ENCODE peak calls at places on chromosome 21, in six cellular contexts. One of them, this sample, is unnamed. For H3K4me1, the result is how much of the 10 kb centered on the place peaks cover.

GRCh38 chr21:46425061-46425460 is 33.6 kb upstream of the DIP2A start:
- DNase-seq in left ventricle myocardium inferior: no peak
- DNase-seq in fibroblast of lung: no peak
- DNase-seq in colonic mucosa: no peak
- DNase-seq in GM12878: no peak
- DNase-seq in endodermal cell: no peak
- DNase-seq in this sample: no peak

GRCh38 chr21:36478941-36479340 is 981 bp downstream of the CLDN14 start:
- DNase-seq in GM12878: no peak
- DNase-seq in left ventricle myocardium inferior: no peak
- DNase-seq in endodermal cell: peak
- DNase-seq in fibroblast of lung: no peak
- DNase-seq in colonic mucosa: no peak
- DNase-seq in this sample: no peak

GRCh38 chr21:36188081-36188681 is 31.6 kb downstream of the DOP1B start:
- DNase-seq in GM12878: no peak
- DNase-seq in colonic mucosa: peak
- DNase-seq in fibroblast of lung: no peak
- DNase-seq in left ventricle myocardium inferior: peak
- DNase-seq in endodermal cell: no peak
- DNase-seq in this sample: peak

GRCh38 chr21:17789660-17790059 is 29.5 kb downstream of the C21orf91 start:
- DNase-seq in endodermal cell: no peak
- DNase-seq in left ventricle myocardium inferior: no peak
- DNase-seq in GM12878: no peak
- DNase-seq in colonic mucosa: no peak
- DNase-seq in fibroblast of lung: no peak
- DNase-seq in this sample: no peak

GRCh38 chr21:36554411-36555157 is 74.7 kb upstream of the CLDN14 start:
- DNase-seq in GM12878: no peak
- DNase-seq in endodermal cell: peak
- DNase-seq in fibroblast of lung: no peak
- DNase-seq in colonic mucosa: no peak
- DNase-seq in left ventricle myocardium inferior: no peak
- DNase-seq in this sample: no peak

GRCh38 chr21:17463441-17463840 is 49.4 kb upstream of the CXADR start:
- DNase-seq in fibroblast of lung: peak
- DNase-seq in left ventricle myocardium inferior: no peak
- DNase-seq in GM12878: no peak
- DNase-seq in endodermal cell: no peak
- DNase-seq in colonic mucosa: no peak
- DNase-seq in this sample: no peak

GRCh38 chr21:46024983-46025860 is 43.7 kb downstream of the COL6A1 start:
- DNase-seq in left ventricle myocardium inferior: no peak
- DNase-seq in colonic mucosa: no peak
- DNase-seq in GM12878: no peak
- DNase-seq in fibroblast of lung: no peak
- DNase-seq in endodermal cell: no peak
- DNase-seq in this sample: no peak

GRCh38 chr21:37065561-37066177 is 7.2 kb downstream of the PIGP start:
- DNase-seq in colonic mucosa: no peak
- DNase-seq in fibroblast of lung: no peak
- DNase-seq in endodermal cell: no peak
- DNase-seq in GM12878: no peak
- DNase-seq in left ventricle myocardium inferior: no peak
- DNase-seq in this sample: no peak

GRCh38 chr21:37886726-37887309 is 29.4 kb downstream of the KCNJ6 start:
- DNase-seq in endodermal cell: no peak
- DNase-seq in colonic mucosa: no peak
- DNase-seq in left ventricle myocardium inferior: no peak
- DNase-seq in fibroblast of lung: no peak
- DNase-seq in GM12878: no peak
- DNase-seq in this sample: no peak

GRCh38 chr21:14452031-14452778 is 69.3 kb upstream of the HSPA13 start:
- DNase-seq in left ventricle myocardium inferior: no peak
- DNase-seq in fibroblast of lung: no peak
- DNase-seq in colonic mucosa: no peak
- DNase-seq in GM12878: no peak
- DNase-seq in endodermal cell: no peak
- DNase-seq in this sample: no peak

GRCh38 chr21:34911360-34911759 is 137.7 kb downstream of the RUNX1 start:
- DNase-seq in colonic mucosa: no peak
- DNase-seq in GM12878: no peak
- DNase-seq in fibroblast of lung: no peak
- DNase-seq in endodermal cell: no peak
- DNase-seq in left ventricle myocardium inferior: peak
- DNase-seq in this sample: no peak
- H3K4me1 ChIP-seq in colonic mucosa: under half
- H3K4me1 ChIP-seq in GM12878: under half
- H3K4me1 ChIP-seq in fibroblast of lung: under half
- H3K4me1 ChIP-seq in endodermal cell: under half
- H3K4me1 ChIP-seq in left ventricle myocardium inferior: under half
- H3K4me1 ChIP-seq in this sample: under half

DNA sequence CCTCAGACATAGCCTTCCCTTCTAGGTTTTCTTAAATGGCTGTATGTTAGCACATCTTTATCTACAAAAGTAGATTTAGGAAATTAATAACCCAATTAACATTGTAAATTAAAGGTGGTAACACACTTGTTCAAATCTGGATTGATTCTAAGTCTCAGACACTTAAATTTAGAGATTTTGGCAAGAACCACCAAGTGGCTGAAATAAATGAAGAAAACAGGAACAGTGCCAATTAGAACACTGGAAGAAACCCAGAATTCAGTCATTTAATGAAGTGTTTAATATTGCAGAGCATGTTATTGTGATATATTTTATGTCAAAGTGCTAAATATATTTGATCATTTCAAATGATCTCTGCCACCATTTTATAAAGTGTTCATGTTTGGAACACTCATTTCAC is 628.2 kb downstream of the USP25 start:
- DNase-seq in GM12878: no peak
- DNase-seq in fibroblast of lung: peak
- DNase-seq in endodermal cell: no peak
- DNase-seq in left ventricle myocardium inferior: no peak
- DNase-seq in colonic mucosa: no peak
- DNase-seq in this sample: no peak
- H3K4me1 ChIP-seq in GM12878: under half
- H3K4me1 ChIP-seq in fibroblast of lung: under half
- H3K4me1 ChIP-seq in endodermal cell: under half
- H3K4me1 ChIP-seq in left ventricle myocardium inferior: under half
- H3K4me1 ChIP-seq in colonic mucosa: under half
- H3K4me1 ChIP-seq in this sample: under half

DNA sequence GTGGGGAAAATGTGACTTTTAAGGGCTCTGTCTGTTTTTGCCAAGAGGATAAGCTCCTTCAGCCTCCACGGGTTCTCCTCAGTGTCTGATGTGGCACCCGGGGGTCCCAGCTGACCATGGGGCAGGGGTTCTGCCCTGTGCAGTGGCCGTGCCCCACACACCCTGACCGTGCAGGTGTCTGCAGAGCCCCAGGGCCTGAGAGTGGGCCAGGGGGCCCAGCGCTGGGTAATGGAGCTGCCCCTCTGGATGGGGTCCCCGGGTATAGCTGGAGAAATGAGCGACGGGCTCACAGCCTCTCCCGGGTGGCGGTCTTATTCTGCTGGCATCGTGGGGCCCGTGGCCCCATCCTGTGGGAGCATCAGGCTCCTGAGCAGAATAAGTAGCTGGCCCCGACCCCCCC is 2.9 kb upstream of the PFKL start:
- DNase-seq in GM12878: no peak
- DNase-seq in endodermal cell: no peak
- DNase-seq in colonic mucosa: no peak
- DNase-seq in fibroblast of lung: no peak
- DNase-seq in left ventricle myocardium inferior: no peak
- DNase-seq in this sample: no peak
- H3K4me1 ChIP-seq in GM12878: under half
- H3K4me1 ChIP-seq in endodermal cell: under half
- H3K4me1 ChIP-seq in colonic mucosa: under half
- H3K4me1 ChIP-seq in fibroblast of lung: under half
- H3K4me1 ChIP-seq in left ventricle myocardium inferior: half or more
- H3K4me1 ChIP-seq in this sample: under half

GRCh38 chr21:44872266-44872567 is 1.3 kb downstream of the PTTG1IP start:
- DNase-seq in left ventricle myocardium inferior: no peak
- DNase-seq in colonic mucosa: no peak
- DNase-seq in endodermal cell: no peak
- DNase-seq in GM12878: no peak
- DNase-seq in fibroblast of lung: no peak
- DNase-seq in this sample: no peak
- H3K4me1 ChIP-seq in left ventricle myocardium inferior: half or more
- H3K4me1 ChIP-seq in colonic mucosa: under half
- H3K4me1 ChIP-seq in endodermal cell: under half
- H3K4me1 ChIP-seq in GM12878: under half
- H3K4me1 ChIP-seq in fibroblast of lung: under half
- H3K4me1 ChIP-seq in this sample: half or more

GRCh38 chr21:33240404-33240803 is 10.7 kb downstream of the IFNAR2 start:
- DNase-seq in endodermal cell: no peak
- DNase-seq in GM12878: no peak
- DNase-seq in fibroblast of lung: no peak
- DNase-seq in colonic mucosa: no peak
- DNase-seq in left ventricle myocardium inferior: no peak
- DNase-seq in this sample: no peak

GRCh38 chr21:33237446-33237845 is 7.7 kb downstream of the IFNAR2 start:
- DNase-seq in fibroblast of lung: no peak
- DNase-seq in endodermal cell: no peak
- DNase-seq in left ventricle myocardium inferior: no peak
- DNase-seq in GM12878: no peak
- DNase-seq in colonic mucosa: no peak
- DNase-seq in this sample: no peak

GRCh38 chr21:33236799-33237198 is 7.1 kb downstream of the IFNAR2 start:
- DNase-seq in fibroblast of lung: peak
- DNase-seq in endodermal cell: no peak
- DNase-seq in left ventricle myocardium inferior: no peak
- DNase-seq in colonic mucosa: no peak
- DNase-seq in GM12878: no peak
- DNase-seq in this sample: no peak

GRCh38 chr21:33238146-33238545 is 8.4 kb downstream of the IFNAR2 start:
- DNase-seq in fibroblast of lung: no peak
- DNase-seq in endodermal cell: no peak
- DNase-seq in colonic mucosa: no peak
- DNase-seq in GM12878: no peak
- DNase-seq in left ventricle myocardium inferior: no peak
- DNase-seq in this sample: no peak

GRCh38 chr21:33238565-33239255 is 9.0 kb downstream of the IFNAR2 start:
- DNase-seq in left ventricle myocardium inferior: no peak
- DNase-seq in fibroblast of lung: no peak
- DNase-seq in endodermal cell: no peak
- DNase-seq in colonic mucosa: no peak
- DNase-seq in GM12878: peak
- DNase-seq in this sample: peak
- H3K4me1 ChIP-seq in left ventricle myocardium inferior: half or more
- H3K4me1 ChIP-seq in fibroblast of lung: under half
- H3K4me1 ChIP-seq in endodermal cell: under half
- H3K4me1 ChIP-seq in colonic mucosa: under half
- H3K4me1 ChIP-seq in GM12878: half or more
- H3K4me1 ChIP-seq in this sample: under half

GRCh38 chr21:44304041-44304738 is 4.3 kb downstream of the PFKL start:
- DNase-seq in left ventricle myocardium inferior: no peak
- DNase-seq in fibroblast of lung: no peak
- DNase-seq in colonic mucosa: no peak
- DNase-seq in GM12878: no peak
- DNase-seq in endodermal cell: no peak
- DNase-seq in this sample: peak

GRCh38 chr21:44305691-44306090 is 5.8 kb downstream of the PFKL start:
- DNase-seq in fibroblast of lung: no peak
- DNase-seq in colonic mucosa: no peak
- DNase-seq in left ventricle myocardium inferior: no peak
- DNase-seq in endodermal cell: no peak
- DNase-seq in GM12878: no peak
- DNase-seq in this sample: no peak

GRCh38 chr21:44301961-44302406 is 2.1 kb downstream of the PFKL start:
- DNase-seq in fibroblast of lung: no peak
- DNase-seq in colonic mucosa: peak
- DNase-seq in endodermal cell: no peak
- DNase-seq in left ventricle myocardium inferior: no peak
- DNase-seq in GM12878: no peak
- DNase-seq in this sample: peak

GRCh38 chr21:44304846-44305245 is 5.0 kb downstream of the PFKL start:
- DNase-seq in endodermal cell: peak
- DNase-seq in colonic mucosa: peak
- DNase-seq in left ventricle myocardium inferior: no peak
- DNase-seq in GM12878: no peak
- DNase-seq in fibroblast of lung: peak
- DNase-seq in this sample: peak

DNA sequence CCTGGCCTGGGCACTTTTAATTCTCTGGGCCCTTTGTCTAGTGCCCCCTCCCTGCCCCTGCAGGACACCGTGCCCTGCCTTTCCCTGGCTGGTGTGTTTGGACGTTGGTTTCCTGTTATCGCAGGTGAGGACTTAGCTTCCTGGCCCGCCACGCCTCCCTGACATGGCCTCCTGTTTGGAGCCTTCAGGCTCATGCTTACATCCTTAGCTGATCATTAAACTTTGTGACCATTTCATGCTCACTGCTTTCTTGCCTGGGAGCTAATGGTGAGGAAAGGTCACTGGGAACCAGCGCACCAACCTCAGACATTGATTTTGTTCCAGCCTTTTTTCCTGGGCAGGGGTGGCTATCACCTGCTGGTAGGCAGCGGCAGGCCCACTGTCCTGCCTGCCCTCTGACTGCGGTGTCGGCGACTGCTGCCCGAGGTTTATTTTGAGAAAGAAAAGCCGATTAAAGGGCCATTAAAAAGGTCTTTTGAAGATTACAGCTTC is 3.7 kb downstream of the PFKL start:
- DNase-seq in endodermal cell: no peak
- DNase-seq in GM12878: no peak
- DNase-seq in colonic mucosa: peak
- DNase-seq in left ventricle myocardium inferior: no peak
- DNase-seq in fibroblast of lung: no peak
- DNase-seq in this sample: peak
- H3K4me1 ChIP-seq in endodermal cell: under half
- H3K4me1 ChIP-seq in GM12878: under half
- H3K4me1 ChIP-seq in colonic mucosa: under half
- H3K4me1 ChIP-seq in left ventricle myocardium inferior: half or more
- H3K4me1 ChIP-seq in fibroblast of lung: under half
- H3K4me1 ChIP-seq in this sample: under half

GRCh38 chr21:42081931-42082381 is 10.8 kb downstream of the UMODL1 start:
- DNase-seq in colonic mucosa: no peak
- DNase-seq in endodermal cell: no peak
- DNase-seq in left ventricle myocardium inferior: no peak
- DNase-seq in GM12878: no peak
- DNase-seq in fibroblast of lung: no peak
- DNase-seq in this sample: no peak
- H3K4me1 ChIP-seq in colonic mucosa: under half
- H3K4me1 ChIP-seq in endodermal cell: under half
- H3K4me1 ChIP-seq in left ventricle myocardium inferior: under half
- H3K4me1 ChIP-seq in GM12878: under half
- H3K4me1 ChIP-seq in fibroblast of lung: under half
- H3K4me1 ChIP-seq in this sample: under half

DNA sequence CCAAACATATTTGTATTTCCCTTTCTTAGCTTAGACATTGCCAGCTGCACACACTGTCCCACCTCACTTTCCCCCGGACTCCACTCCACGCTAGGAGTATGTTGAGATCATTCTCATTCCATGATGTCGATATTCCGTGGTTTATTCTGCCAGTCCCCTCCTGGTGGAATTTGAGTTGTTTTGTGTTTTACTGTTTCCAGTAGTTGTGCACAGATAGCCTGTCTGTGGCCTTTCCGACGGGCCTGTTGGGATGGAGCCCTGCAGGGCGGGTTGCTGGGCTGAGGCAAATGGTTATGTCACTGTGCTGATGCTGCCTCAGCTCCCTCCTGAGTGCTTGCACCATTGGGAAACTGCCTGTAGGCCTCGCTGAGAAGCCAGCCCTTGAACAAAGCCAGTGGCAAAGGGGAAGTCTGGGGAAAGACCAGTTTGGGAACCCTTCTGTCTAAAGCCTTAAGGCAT is 12.8 kb downstream of the TRAPPC10 start:
- DNase-seq in colonic mucosa: no peak
- DNase-seq in fibroblast of lung: peak
- DNase-seq in left ventricle myocardium inferior: peak
- DNase-seq in endodermal cell: peak
- DNase-seq in GM12878: no peak
- DNase-seq in this sample: peak
- H3K4me1 ChIP-seq in colonic mucosa: under half
- H3K4me1 ChIP-seq in fibroblast of lung: under half
- H3K4me1 ChIP-seq in left ventricle myocardium inferior: half or more
- H3K4me1 ChIP-seq in endodermal cell: under half
- H3K4me1 ChIP-seq in GM12878: under half
- H3K4me1 ChIP-seq in this sample: under half